ENCODE peak calls at places on chromosomes 5 and 9, in five cellular contexts. One of them, this sample, is unnamed.

GRCh38 chr5:133273661-133274596 is 222.1 kb downstream of the HSPA4 start:
- DNase-seq in GM12878: no peak
- DNase-seq in A549: no peak
- DNase-seq in K562: no peak
- DNase-seq in HepG2: no peak
- DNase-seq in this sample: no peak

GRCh38 chr5:139678283-139678613 is 30.1 kb downstream of the CXXC5 start:
- DNase-seq in HepG2: no peak
- DNase-seq in K562: no peak
- DNase-seq in GM12878: no peak
- DNase-seq in A549: no peak
- DNase-seq in this sample: no peak

GRCh38 chr5:171808951-171809350 is 23.3 kb downstream of the SMIM23 start:
- DNase-seq in K562: no peak
- DNase-seq in GM12878: no peak
- DNase-seq in HepG2: no peak
- DNase-seq in A549: no peak
- DNase-seq in this sample: no peak

GRCh38 chr5:149853019-149853648 is 91.5 kb downstream of the PDE6A start:
- DNase-seq in A549: peak
- DNase-seq in HepG2: peak
- DNase-seq in GM12878: no peak
- DNase-seq in K562: peak
- DNase-seq in this sample: peak

GRCh38 chr9:4979224-4979623 is 5.8 kb upstream of the JAK2 start:
- DNase-seq in GM12878: no peak
- DNase-seq in K562: no peak
- DNase-seq in A549: no peak
- DNase-seq in HepG2: no peak
- DNase-seq in this sample: no peak

GRCh38 chr9:25891534-25891933 is 213.3 kb upstream of the TUSC1 start:
- DNase-seq in GM12878: no peak
- DNase-seq in K562: no peak
- DNase-seq in HepG2: no peak
- DNase-seq in A549: no peak
- DNase-seq in this sample: no peak

GRCh38 chr5:154293219-154293618 is 102.7 kb downstream of the GALNT10 start:
- DNase-seq in K562: no peak
- DNase-seq in HepG2: no peak
- DNase-seq in GM12878: no peak
- DNase-seq in A549: no peak
- DNase-seq in this sample: peak

GRCh38 chr5:9015937-9016270 is 530.0 kb downstream of the SEMA5A start:
- DNase-seq in HepG2: no peak
- DNase-seq in K562: no peak
- DNase-seq in A549: no peak
- DNase-seq in GM12878: no peak
- DNase-seq in this sample: no peak

GRCh38 chr9:6911901-6912650 is 154.3 kb downstream of the KDM4C start:
- DNase-seq in GM12878: no peak
- DNase-seq in A549: no peak
- DNase-seq in K562: no peak
- DNase-seq in HepG2: no peak
- DNase-seq in this sample: no peak

GRCh38 chr5:93622240-93622885 is 39.3 kb downstream of the NR2F1 start:
- DNase-seq in GM12878: no peak
- DNase-seq in A549: peak
- DNase-seq in HepG2: peak
- DNase-seq in K562: no peak
- DNase-seq in this sample: no peak

GRCh38 chr9:38428062-38428461 is 3.8 kb upstream of the IGFBPL1 start:
- DNase-seq in A549: no peak
- DNase-seq in GM12878: no peak
- DNase-seq in K562: no peak
- DNase-seq in HepG2: no peak
- DNase-seq in this sample: no peak

GRCh38 chr5:140926211-140926902 is at the start of gene PCDHAC1:
- DNase-seq in K562: peak
- DNase-seq in A549: peak
- DNase-seq in GM12878: no peak
- DNase-seq in HepG2: no peak
- DNase-seq in this sample: peak

GRCh38 chr5:142491260-142491659 is 166.4 kb upstream of the SPRY4 start:
- DNase-seq in HepG2: no peak
- DNase-seq in K562: no peak
- DNase-seq in A549: no peak
- DNase-seq in GM12878: no peak
- DNase-seq in this sample: no peak

GRCh38 chr5:142014911-142015584 is 2.2 kb upstream of the GNPDA1 start:
- DNase-seq in GM12878: no peak
- DNase-seq in A549: peak
- DNase-seq in K562: peak
- DNase-seq in HepG2: peak
- DNase-seq in this sample: no peak

GRCh38 chr5:162768962-162769464 is 668.4 kb upstream of the CCNG1 start:
- DNase-seq in K562: no peak
- DNase-seq in GM12878: peak
- DNase-seq in A549: no peak
- DNase-seq in HepG2: no peak
- DNase-seq in this sample: no peak

GRCh38 chr5:126383246-126383645 is 40.0 kb upstream of the GRAMD2B start:
- DNase-seq in K562: no peak
- DNase-seq in A549: no peak
- DNase-seq in GM12878: no peak
- DNase-seq in HepG2: no peak
- DNase-seq in this sample: no peak

GRCh38 chr9:116717150-116717549 is 30.0 kb downstream of the TRIM32 start:
- DNase-seq in GM12878: no peak
- DNase-seq in HepG2: no peak
- DNase-seq in A549: no peak
- DNase-seq in K562: no peak
- DNase-seq in this sample: no peak

GRCh38 chr5:83562817-83563557 is 91.4 kb downstream of the VCAN start:
- DNase-seq in HepG2: peak
- DNase-seq in GM12878: no peak
- DNase-seq in A549: no peak
- DNase-seq in K562: no peak
- DNase-seq in this sample: no peak

GRCh38 chr9:105070176-105070575 is 142.2 kb upstream of the ABCA1 start:
- DNase-seq in A549: no peak
- DNase-seq in HepG2: no peak
- DNase-seq in K562: no peak
- DNase-seq in GM12878: no peak
- DNase-seq in this sample: no peak

GRCh38 chr5:76701298-76701697 is 14.6 kb upstream of the F2R start:
- DNase-seq in HepG2: peak
- DNase-seq in K562: no peak
- DNase-seq in GM12878: no peak
- DNase-seq in A549: peak
- DNase-seq in this sample: no peak

GRCh38 chr9:86854898-86855523 is 92.3 kb downstream of the GAS1 start:
- DNase-seq in K562: no peak
- DNase-seq in HepG2: peak
- DNase-seq in GM12878: no peak
- DNase-seq in A549: peak
- DNase-seq in this sample: peak

GRCh38 chr5:97735209-97735608 is 552.2 kb upstream of the RIOK2 start:
- DNase-seq in K562: no peak
- DNase-seq in HepG2: no peak
- DNase-seq in A549: no peak
- DNase-seq in GM12878: no peak
- DNase-seq in this sample: no peak

GRCh38 chr5:175523292-175523691 is 44.9 kb downstream of the SFXN1 start:
- DNase-seq in HepG2: no peak
- DNase-seq in K562: no peak
- DNase-seq in GM12878: no peak
- DNase-seq in A549: no peak
- DNase-seq in this sample: no peak

GRCh38 chr9:68629042-68629441 is 76.0 kb upstream of the PIP5K1B start:
- DNase-seq in HepG2: no peak
- DNase-seq in A549: no peak
- DNase-seq in GM12878: no peak
- DNase-seq in K562: no peak
- DNase-seq in this sample: no peak

GRCh38 chr9:105346273-105346672 is 101.6 kb upstream of the FSD1L start:
- DNase-seq in K562: no peak
- DNase-seq in HepG2: peak
- DNase-seq in GM12878: no peak
- DNase-seq in A549: no peak
- DNase-seq in this sample: no peak

DNA sequence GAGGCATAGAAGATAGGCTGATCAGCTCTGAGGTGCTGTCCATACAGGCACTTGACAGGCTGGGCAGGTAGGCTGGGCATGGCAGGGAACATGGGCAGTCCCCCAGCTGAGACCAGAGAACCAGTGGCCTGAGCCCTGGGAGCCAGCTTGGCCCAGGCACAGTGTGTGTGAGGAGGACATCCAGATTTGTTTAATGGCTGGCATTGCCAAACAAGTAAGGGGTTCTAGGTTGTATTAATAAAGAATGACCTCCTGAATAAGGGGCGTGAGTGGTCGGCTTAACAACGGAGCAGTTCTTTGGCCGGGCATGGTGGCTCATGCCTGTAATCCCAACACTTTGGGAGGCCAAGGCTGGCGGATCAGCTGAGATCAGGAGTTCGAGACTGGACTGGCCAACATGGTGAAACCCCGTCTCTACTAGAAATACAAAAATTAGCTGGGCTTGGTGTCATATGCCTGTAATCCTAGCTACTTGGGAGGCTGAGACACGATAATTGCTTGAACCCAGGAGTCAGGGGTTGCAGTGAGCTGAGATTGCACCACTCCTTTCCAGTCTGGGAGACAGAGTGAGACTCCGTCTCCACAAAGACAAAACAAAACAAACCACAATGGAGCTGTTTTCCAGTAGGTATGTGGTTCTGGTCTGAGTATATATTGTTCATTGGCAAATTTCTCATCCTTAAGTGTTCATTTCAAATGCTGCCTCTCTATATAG is 56.2 kb downstream of the ANGPTL2 start:
- DNase-seq in K562: no peak
- DNase-seq in GM12878: no peak
- DNase-seq in A549: no peak
- DNase-seq in HepG2: no peak
- DNase-seq in this sample: no peak
- TF ChIP-seq ESRRA in K562: no peak
- TF ChIP-seq ESRRA in GM12878: no peak
- TF ChIP-seq ESRRA in A549: no peak
- TF ChIP-seq ESRRA in HepG2: no peak
- TF ChIP-seq ESRRA in this sample: no peak

GRCh38 chr9:93267681-93268505 is 84.0 kb downstream of the WNK2 start:
- DNase-seq in A549: no peak
- DNase-seq in HepG2: no peak
- DNase-seq in GM12878: no peak
- DNase-seq in K562: no peak
- DNase-seq in this sample: no peak

GRCh38 chr9:93268551-93269314 is 84.8 kb downstream of the WNK2 start:
- DNase-seq in K562: no peak
- DNase-seq in A549: no peak
- DNase-seq in HepG2: no peak
- DNase-seq in GM12878: no peak
- DNase-seq in this sample: no peak

GRCh38 chr9:93266521-93267001 is 82.6 kb downstream of the WNK2 start:
- DNase-seq in A549: no peak
- DNase-seq in HepG2: no peak
- DNase-seq in K562: no peak
- DNase-seq in GM12878: no peak
- DNase-seq in this sample: no peak

GRCh38 chr9:93265972-93266371 is 82.0 kb downstream of the WNK2 start:
- DNase-seq in A549: no peak
- DNase-seq in GM12878: no peak
- DNase-seq in HepG2: no peak
- DNase-seq in K562: peak
- DNase-seq in this sample: no peak

GRCh38 chr9:93267091-93267541 is 83.2 kb downstream of the WNK2 start:
- DNase-seq in GM12878: no peak
- DNase-seq in K562: no peak
- DNase-seq in HepG2: no peak
- DNase-seq in A549: no peak
- DNase-seq in this sample: no peak
- TF ChIP-seq ESRRA in GM12878: no peak
- TF ChIP-seq ESRRA in K562: no peak
- TF ChIP-seq ESRRA in HepG2: no peak
- TF ChIP-seq ESRRA in A549: no peak
- TF ChIP-seq ESRRA in this sample: no peak

GRCh38 chr5:34892414-34892813 is 22.9 kb downstream of the RAD1 start:
- DNase-seq in GM12878: no peak
- DNase-seq in K562: no peak
- DNase-seq in A549: no peak
- DNase-seq in HepG2: no peak
- DNase-seq in this sample: no peak

GRCh38 chr5:34889394-34889793 is 25.9 kb downstream of the RAD1 start:
- DNase-seq in HepG2: peak
- DNase-seq in K562: no peak
- DNase-seq in GM12878: no peak
- DNase-seq in A549: no peak
- DNase-seq in this sample: no peak

GRCh38 chr5:34891981-34892380 is 23.3 kb downstream of the RAD1 start:
- DNase-seq in GM12878: no peak
- DNase-seq in HepG2: no peak
- DNase-seq in A549: no peak
- DNase-seq in K562: no peak
- DNase-seq in this sample: no peak

GRCh38 chr5:34881246-34881645 is 34.1 kb downstream of the RAD1 start:
- DNase-seq in A549: no peak
- DNase-seq in HepG2: no peak
- DNase-seq in K562: no peak
- DNase-seq in GM12878: no peak
- DNase-seq in this sample: no peak

GRCh38 chr5:34886718-34887117 is 28.6 kb downstream of the RAD1 start:
- DNase-seq in A549: no peak
- DNase-seq in HepG2: no peak
- DNase-seq in K562: no peak
- DNase-seq in GM12878: no peak
- DNase-seq in this sample: no peak
- TF ChIP-seq ESRRA in A549: no peak
- TF ChIP-seq ESRRA in HepG2: no peak
- TF ChIP-seq ESRRA in K562: no peak
- TF ChIP-seq ESRRA in GM12878: no peak
- TF ChIP-seq ESRRA in this sample: no peak

GRCh38 chr5:178703015-178703414 is 27.4 kb downstream of the ZNF354A start:
- DNase-seq in A549: no peak
- DNase-seq in GM12878: no peak
- DNase-seq in HepG2: no peak
- DNase-seq in K562: no peak
- DNase-seq in this sample: no peak

GRCh38 chr5:178695560-178695959 is 34.9 kb downstream of the ZNF354A start:
- DNase-seq in GM12878: no peak
- DNase-seq in A549: no peak
- DNase-seq in HepG2: no peak
- DNase-seq in K562: no peak
- DNase-seq in this sample: no peak

DNA sequence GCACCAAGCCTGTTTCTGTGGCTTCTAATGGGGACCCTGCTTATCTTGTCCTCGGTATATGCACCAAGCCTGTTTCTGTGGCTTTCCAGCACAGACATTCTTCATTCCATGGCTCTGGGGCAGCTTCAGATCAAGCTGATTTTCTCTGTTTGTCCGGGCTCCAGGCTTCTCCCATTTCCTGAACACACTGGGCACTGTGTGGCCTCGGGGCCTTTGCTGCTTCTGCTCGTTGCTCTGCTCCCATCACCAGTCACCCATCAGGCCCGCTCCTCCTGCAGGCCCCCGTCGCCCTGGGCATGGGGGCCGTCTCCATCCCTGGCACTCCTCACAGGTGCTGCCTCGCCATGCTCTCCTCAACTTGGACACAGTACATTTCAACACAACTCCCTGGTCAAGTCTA is 30.6 kb downstream of the ZNF354A start:
- DNase-seq in A549: no peak
- DNase-seq in GM12878: no peak
- DNase-seq in HepG2: no peak
- DNase-seq in K562: no peak
- DNase-seq in this sample: no peak
- TF ChIP-seq ESRRA in A549: no peak
- TF ChIP-seq ESRRA in GM12878: no peak
- TF ChIP-seq ESRRA in HepG2: no peak
- TF ChIP-seq ESRRA in K562: no peak
- TF ChIP-seq ESRRA in this sample: no peak

This sample was measured in WTC11.